ENCODE peak calls at places on chromosome 9, in ten cellular contexts. R is stomach, D is Peyer's patch, U is transverse colon, K is IMR-90, G is ovary, L is brain microvascular endothelial cell, X is upper lobe of right lung, N is testis, O is SK-N-SH. J is an unnamed sample.

GRCh38 chr9:115604831-115605483 is 487.0 kb upstream of the TNC start:
- DNase-seq in R (no peak), D (no peak), U (no peak), K (peak), G (no peak), L (peak), X (no peak), N (no peak), O (no peak), J (no peak)

GRCh38 chr9:77907581-77907980 is 124.0 kb downstream of the GNAQ start:
- DNase-seq in R (no peak), D (no peak), U (no peak), K (peak), G (no peak), L (no peak), X (no peak), N (no peak), O (no peak), J (no peak)

GRCh38 chr9:128891354-128892222 is 9.7 kb downstream of the LRRC8A start:
- DNase-seq in R (no peak), D (no peak), U (no peak), K (no peak), G (no peak), L (no peak), X (no peak), N (no peak), O (no peak), J (no peak)

GRCh38 chr9:130555968-130556367 is 23.4 kb upstream of the FUBP3 start:
- DNase-seq in R (no peak), D (no peak), U (no peak), K (no peak), G (no peak), L (no peak), X (no peak), N (no peak), O (no peak), J (no peak)

GRCh38 chr9:137669261-137669672 is 50.5 kb downstream of the EHMT1 start:
- DNase-seq in R (no peak), D (no peak), U (no peak), K (no peak), G (no peak), L (no peak), X (peak), N (peak), O (no peak), J (peak)

GRCh38 chr9:135240222-135240621 is 152.8 kb downstream of the OLFM1 start:
- DNase-seq in R (no peak), D (no peak), U (no peak), K (no peak), G (no peak), L (no peak), X (peak), N (no peak), O (no peak), J (no peak)

GRCh38 chr9:87120610-87121009 is 173.3 kb upstream of the GAS1 start:
- DNase-seq in R (no peak), D (no peak), U (no peak), K (no peak), G (no peak), L (no peak), X (no peak), N (no peak), O (no peak), J (no peak)

GRCh38 chr9:95963659-95964058 is 88.2 kb downstream of the ERCC6L2 start:
- DNase-seq in R (no peak), D (no peak), U (no peak), K (no peak), G (no peak), L (no peak), X (no peak), N (peak), O (no peak), J (no peak)

GRCh38 chr9:70079364-70080103 is 35.9 kb downstream of the MAMDC2 start:
- DNase-seq in R (no peak), D (no peak), U (no peak), K (peak), G (no peak), L (no peak), X (no peak), N (peak), O (no peak), J (no peak)

GRCh38 chr9:104367507-104367906 is 136.6 kb upstream of the OR13F1 start:
- DNase-seq in R (no peak), D (no peak), U (no peak), K (no peak), G (no peak), L (no peak), X (no peak), N (no peak), O (no peak), J (no peak)

GRCh38 chr9:93295031-93295430 is 111.1 kb downstream of the WNK2 start:
- DNase-seq in R (no peak), D (no peak), U (peak), K (no peak), G (peak), L (no peak), X (peak), N (peak), O (peak), J (no peak)

GRCh38 chr9:114643906-114644305 is 13.7 kb downstream of the TEX53 start:
- DNase-seq in R (no peak), D (no peak), U (no peak), K (no peak), G (no peak), L (no peak), X (no peak), N (no peak), O (no peak), J (no peak)

GRCh38 chr9:114034663-114035062 is 43.4 kb downstream of the AMBP start:
- DNase-seq in R (no peak), D (peak), U (no peak), K (no peak), G (peak), L (no peak), X (no peak), N (no peak), O (no peak), J (no peak)

GRCh38 chr9:116421006-116421538 is 266.0 kb upstream of the TRIM32 start:
- DNase-seq in R (no peak), D (no peak), U (no peak), K (peak), G (no peak), L (no peak), X (no peak), N (no peak), O (no peak), J (no peak)

GRCh38 chr9:99894826-99895225 is 11.6 kb upstream of the STX17 start:
- DNase-seq in R (no peak), D (no peak), U (no peak), K (no peak), G (no peak), L (no peak), X (no peak), N (no peak), O (no peak), J (no peak)

GRCh38 chr9:9921771-9922170 is 691.0 kb downstream of the PTPRD start:
- DNase-seq in R (no peak), D (no peak), U (no peak), K (no peak), G (no peak), L (no peak), X (no peak), N (no peak), O (no peak), J (no peak)

GRCh38 chr9:106284300-106284699 is 578.7 kb upstream of the ZNF462 start:
- DNase-seq in R (no peak), D (no peak), U (no peak), K (no peak), G (no peak), L (no peak), X (no peak), N (peak), O (peak), J (peak)

GRCh38 chr9:85900504-85901201 is 40.3 kb upstream of the NAA35 start:
- DNase-seq in R (no peak), D (no peak), U (peak), K (peak), G (no peak), L (peak), X (no peak), N (peak), O (peak), J (peak)

GRCh38 chr9:134284273-134284672 is 42.0 kb upstream of the RXRA start:
- DNase-seq in R (peak), D (no peak), U (no peak), K (no peak), G (no peak), L (no peak), X (no peak), N (no peak), O (peak), J (no peak)

GRCh38 chr9:136084191-136084944 is 10.7 kb downstream of the NACC2 start:
- DNase-seq in R (no peak), D (no peak), U (no peak), K (no peak), G (no peak), L (no peak), X (peak), N (no peak), O (peak), J (no peak)

GRCh38 chr9:109341561-109341960 is 20.7 kb upstream of the EPB41L4B start:
- DNase-seq in R (no peak), D (no peak), U (no peak), K (no peak), G (no peak), L (no peak), X (peak), N (no peak), O (no peak), J (no peak)

GRCh38 chr9:8486095-8486494 is 686.5 kb upstream of the DMAC1 start:
- DNase-seq in R (peak), D (no peak), U (peak), K (no peak), G (peak), L (peak), X (no peak), N (peak), O (peak), J (peak)

GRCh38 chr9:129889936-129890717 is 54.9 kb downstream of the USP20 start:
- DNase-seq in R (peak), D (peak), U (peak), K (no peak), G (no peak), L (no peak), X (peak), N (no peak), O (no peak), J (no peak)

GRCh38 chr9:129347323-129348120 is 169.5 kb upstream of the IER5L start:
- DNase-seq in R (no peak), D (no peak), U (no peak), K (peak), G (no peak), L (peak), X (no peak), N (no peak), O (peak), J (no peak)

GRCh38 chr9:5608298-5609254 is 20.3 kb upstream of the RIC1 start:
- DNase-seq in R (no peak), D (no peak), U (no peak), K (no peak), G (no peak), L (no peak), X (no peak), N (no peak), O (no peak), J (no peak)

GRCh38 chr9:100852088-100852487 is 176.4 kb upstream of the PLPPR1 start:
- DNase-seq in R (no peak), D (no peak), U (no peak), K (no peak), G (no peak), L (no peak), X (no peak), N (no peak), O (no peak), J (no peak)

GRCh38 chr9:35164711-35165110 is 2.9 kb downstream of the UNC13B start:
- DNase-seq in R (no peak), D (no peak), U (no peak), K (peak), G (no peak), L (peak), X (no peak), N (no peak), O (no peak), J (no peak)

GRCh38 chr9:132794730-132795380 is 83.2 kb downstream of the AK8 start:
- DNase-seq in R (no peak), D (no peak), U (peak), K (no peak), G (no peak), L (no peak), X (no peak), N (no peak), O (no peak), J (no peak)

GRCh38 chr9:72509635-72510034 is 11.8 kb upstream of the TMC1 start:
- DNase-seq in R (no peak), D (no peak), U (no peak), K (peak), G (no peak), L (no peak), X (no peak), N (no peak), O (no peak), J (no peak)

GRCh38 chr9:38368731-38369130 is 23.8 kb upstream of the ALDH1B1 start:
- DNase-seq in R (no peak), D (no peak), U (no peak), K (no peak), G (no peak), L (no peak), X (no peak), N (no peak), O (no peak), J (no peak)

GRCh38 chr9:38068616-38068865 is 486 bp downstream of the SHB start:
- DNase-seq in R (peak), D (peak), U (peak), K (peak), G (peak), L (no peak), X (no peak), N (no peak), O (peak), J (peak)

GRCh38 chr9:89677696-89678393 is 73.0 kb downstream of the GADD45G start:
- DNase-seq in R (peak), D (no peak), U (no peak), K (no peak), G (peak), L (no peak), X (no peak), N (peak), O (peak), J (peak)

GRCh38 chr9:72527801-72528195 is 6.4 kb downstream of the TMC1 start:
- DNase-seq in R (no peak), D (no peak), U (no peak), K (no peak), G (no peak), L (no peak), X (no peak), N (no peak), O (no peak), J (no peak)

GRCh38 chr9:135563858-135564257 is 2.3 kb downstream of the PAEP start:
- DNase-seq in R (peak), D (no peak), U (no peak), K (no peak), G (no peak), L (no peak), X (no peak), N (no peak), O (no peak), J (no peak)

GRCh38 chr9:26142631-26143030 is 464.4 kb upstream of the TUSC1 start:
- DNase-seq in R (no peak), D (no peak), U (no peak), K (no peak), G (no peak), L (no peak), X (no peak), N (no peak), O (no peak), J (no peak)

GRCh38 chr9:95876595-95876994 is 1.1 kb downstream of the ERCC6L2 start:
- DNase-seq in R (no peak), D (no peak), U (no peak), K (peak), G (no peak), L (peak), X (no peak), N (no peak), O (no peak), J (no peak)

GRCh38 chr9:96232539-96233241 is 69.3 kb downstream of the HSD17B3 start:
- DNase-seq in R (no peak), D (no peak), U (peak), K (peak), G (peak), L (peak), X (no peak), N (peak), O (peak), J (peak)

DNA sequence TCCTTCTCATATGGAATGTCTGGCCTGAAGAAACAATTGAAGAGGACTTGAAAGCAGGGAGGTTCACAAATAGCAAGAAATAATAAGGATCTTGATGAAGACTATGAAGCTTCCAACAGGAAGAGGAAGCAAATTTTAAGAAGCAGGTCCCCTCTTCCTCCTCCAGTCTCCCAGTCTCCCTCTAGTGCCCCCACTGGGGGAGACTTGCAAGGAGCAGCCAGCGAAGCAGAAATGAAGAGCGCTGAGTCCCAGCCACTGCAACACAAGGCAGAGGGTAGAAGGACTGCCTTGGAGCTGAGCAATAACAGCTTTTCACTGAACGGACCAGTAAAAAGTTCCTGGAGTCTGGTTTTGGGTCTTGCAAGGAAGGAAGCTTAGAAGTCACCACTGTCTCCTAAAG is 32.6 kb upstream of the ACO1 start:
- DNase-seq in R (no peak), D (no peak), U (no peak), K (peak), G (no peak), L (no peak), X (no peak), N (no peak), O (no peak), J (peak)
- TF ChIP-seq CTCF in R (no peak), D (no peak), U (no peak), K (no peak), G (no peak), L (peak), X (no peak), N (no peak), O (peak), J (peak)

DNA sequence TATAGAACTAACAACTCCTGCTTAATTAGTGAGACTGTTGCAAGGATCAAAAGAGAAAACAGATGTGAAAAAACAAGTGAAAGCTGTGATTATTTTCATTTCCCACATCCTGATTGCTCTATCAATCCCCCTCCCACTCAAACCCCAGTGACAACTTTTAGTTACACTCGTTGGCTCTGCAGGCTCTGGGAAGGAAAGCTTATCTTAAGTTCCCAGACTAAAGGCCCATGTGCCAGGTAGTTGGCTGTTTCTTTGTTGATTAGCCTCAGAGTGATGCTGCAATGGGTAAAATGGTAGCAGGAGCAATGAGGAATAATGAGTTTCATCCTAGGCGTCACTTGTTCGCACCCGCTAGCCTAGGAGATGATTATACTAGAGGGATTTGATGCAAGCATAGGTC is 133.3 kb upstream of the IFNE start:
- DNase-seq in R (no peak), D (no peak), U (no peak), K (peak), G (no peak), L (no peak), X (no peak), N (no peak), O (no peak), J (no peak)
- H3K27ac ChIP-seq in R (no peak), D (no peak), U (no peak), K (peak), G (no peak), L (peak), X (no peak), N (no peak), O (no peak), J (no peak)

GRCh38 chr9:127809562-127810377 is 7.1 kb downstream of the FPGS start:
- DNase-seq in R (peak), D (no peak), U (peak), K (no peak), G (no peak), L (no peak), X (peak), N (no peak), O (peak), J (no peak)
- H3K4me3 ChIP-seq in R (peak), D (peak), U (no peak), K (no peak), G (no peak), L (no peak), X (no peak), N (no peak), O (no peak), J (no peak)

GRCh38 chr9:28648723-28649122 is 1075.4 kb upstream of the C9orf72 start:
- DNase-seq in R (no peak), D (no peak), U (no peak), K (no peak), G (no peak), L (no peak), X (no peak), N (no peak), O (no peak), J (no peak)
- TF ChIP-seq CTCF in R (no peak), D (no peak), U (no peak), K (no peak), G (no peak), L (peak), X (no peak), N (no peak), O (peak), J (peak)

DNA sequence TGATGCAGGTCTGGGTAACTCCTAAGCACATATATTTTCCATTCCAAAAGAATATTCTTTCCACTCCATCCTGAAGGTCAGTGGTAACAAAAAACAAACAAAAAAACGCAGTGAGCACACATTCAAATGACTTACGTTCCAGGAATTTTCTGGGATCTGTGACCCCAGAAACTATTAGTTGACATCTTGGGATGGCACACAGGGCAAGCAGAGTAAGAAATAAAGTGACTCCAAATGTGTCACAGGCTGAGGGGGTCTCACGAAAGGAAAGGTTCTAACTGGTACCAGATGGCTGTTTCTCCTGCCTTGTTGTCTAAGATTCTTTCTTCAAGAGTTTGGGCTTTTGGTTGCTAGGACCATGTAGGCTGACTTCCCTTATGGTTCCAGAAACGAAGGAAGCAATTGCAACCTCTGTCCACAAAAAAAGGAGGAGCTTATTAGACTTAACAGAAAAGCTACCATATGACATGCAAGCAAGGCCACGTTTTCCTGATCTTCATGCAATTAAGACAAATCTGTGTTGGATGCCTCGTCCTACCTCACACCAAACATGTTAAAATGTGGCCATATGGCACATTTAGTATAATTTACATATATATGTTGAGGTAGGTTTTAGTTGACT is 32.7 kb downstream of the PTGS1 start:
- DNase-seq in R (no peak), D (no peak), U (no peak), K (peak), G (no peak), L (no peak), X (no peak), N (no peak), O (no peak), J (no peak)
- H3K27ac ChIP-seq in R (no peak), D (no peak), U (no peak), K (peak), G (no peak), L (no peak), X (no peak), N (no peak), O (peak), J (no peak)

J was measured in WERI-Rb-1.